ENCODE peak calls at places on chromosomes 12 and 14, in nine cellular contexts. One of them, this sample, is unnamed.

GRCh38 chr12:97560359-97560758 is 97.8 kb downstream of the RMST start:
- DNase-seq in ovary: no peak
- DNase-seq in coronary artery: no peak
- DNase-seq in HT1080: no peak
- DNase-seq in stimulated activated naive CD8-positive, alpha-beta T cell treated with anti-CD3 and anti-CD28 coated beads, Interleukin-15, amount 100 ng/mL, for 72 hours: no peak
- DNase-seq in NCI-H345: no peak
- DNase-seq in naive thymus-derived CD4-positive, alpha-beta T cell: no peak
- DNase-seq in naive thymus-derived CD8-positive, alpha-beta T cell: no peak
- DNase-seq in SHP77: no peak
- DNase-seq in this sample: no peak

GRCh38 chr14:30464481-30464880 is 94.5 kb upstream of the G2E3 start:
- DNase-seq in NCI-H345: no peak
- DNase-seq in naive thymus-derived CD4-positive, alpha-beta T cell: no peak
- DNase-seq in coronary artery: no peak
- DNase-seq in SHP77: no peak
- DNase-seq in naive thymus-derived CD8-positive, alpha-beta T cell: no peak
- DNase-seq in HT1080: no peak
- DNase-seq in stimulated activated naive CD8-positive, alpha-beta T cell treated with anti-CD3 and anti-CD28 coated beads, Interleukin-15, amount 100 ng/mL, for 72 hours: no peak
- DNase-seq in ovary: no peak
- DNase-seq in this sample: no peak

GRCh38 chr14:28785096-28785952 is 18.7 kb downstream of the FOXG1 start:
- DNase-seq in stimulated activated naive CD8-positive, alpha-beta T cell treated with anti-CD3 and anti-CD28 coated beads, Interleukin-15, amount 100 ng/mL, for 72 hours: no peak
- DNase-seq in coronary artery: no peak
- DNase-seq in naive thymus-derived CD4-positive, alpha-beta T cell: no peak
- DNase-seq in ovary: no peak
- DNase-seq in HT1080: no peak
- DNase-seq in SHP77: no peak
- DNase-seq in naive thymus-derived CD8-positive, alpha-beta T cell: no peak
- DNase-seq in NCI-H345: no peak
- DNase-seq in this sample: no peak

GRCh38 chr12:52132754-52133161 is 53.3 kb downstream of the SMIM41 start:
- DNase-seq in SHP77: no peak
- DNase-seq in naive thymus-derived CD4-positive, alpha-beta T cell: no peak
- DNase-seq in coronary artery: no peak
- DNase-seq in NCI-H345: no peak
- DNase-seq in stimulated activated naive CD8-positive, alpha-beta T cell treated with anti-CD3 and anti-CD28 coated beads, Interleukin-15, amount 100 ng/mL, for 72 hours: no peak
- DNase-seq in naive thymus-derived CD8-positive, alpha-beta T cell: no peak
- DNase-seq in ovary: no peak
- DNase-seq in HT1080: no peak
- DNase-seq in this sample: peak

GRCh38 chr12:54759751-54760150 is 94.6 kb upstream of the MUCL1 start:
- DNase-seq in naive thymus-derived CD4-positive, alpha-beta T cell: no peak
- DNase-seq in coronary artery: no peak
- DNase-seq in ovary: no peak
- DNase-seq in HT1080: peak
- DNase-seq in stimulated activated naive CD8-positive, alpha-beta T cell treated with anti-CD3 and anti-CD28 coated beads, Interleukin-15, amount 100 ng/mL, for 72 hours: no peak
- DNase-seq in NCI-H345: peak
- DNase-seq in naive thymus-derived CD8-positive, alpha-beta T cell: no peak
- DNase-seq in SHP77: peak
- DNase-seq in this sample: no peak

GRCh38 chr12:108254030-108254429 is 85.1 kb downstream of the CMKLR1 start:
- DNase-seq in HT1080: no peak
- DNase-seq in naive thymus-derived CD8-positive, alpha-beta T cell: no peak
- DNase-seq in naive thymus-derived CD4-positive, alpha-beta T cell: no peak
- DNase-seq in stimulated activated naive CD8-positive, alpha-beta T cell treated with anti-CD3 and anti-CD28 coated beads, Interleukin-15, amount 100 ng/mL, for 72 hours: no peak
- DNase-seq in coronary artery: no peak
- DNase-seq in ovary: no peak
- DNase-seq in SHP77: no peak
- DNase-seq in NCI-H345: no peak
- DNase-seq in this sample: no peak

GRCh38 chr12:32217354-32218310 is 111.0 kb downstream of the BICD1 start:
- DNase-seq in HT1080: peak
- DNase-seq in naive thymus-derived CD8-positive, alpha-beta T cell: no peak
- DNase-seq in NCI-H345: peak
- DNase-seq in naive thymus-derived CD4-positive, alpha-beta T cell: no peak
- DNase-seq in ovary: no peak
- DNase-seq in stimulated activated naive CD8-positive, alpha-beta T cell treated with anti-CD3 and anti-CD28 coated beads, Interleukin-15, amount 100 ng/mL, for 72 hours: no peak
- DNase-seq in coronary artery: no peak
- DNase-seq in SHP77: no peak
- DNase-seq in this sample: peak

GRCh38 chr12:32031109-32031508 is 71.9 kb downstream of the RESF1 start:
- DNase-seq in stimulated activated naive CD8-positive, alpha-beta T cell treated with anti-CD3 and anti-CD28 coated beads, Interleukin-15, amount 100 ng/mL, for 72 hours: no peak
- DNase-seq in SHP77: no peak
- DNase-seq in HT1080: no peak
- DNase-seq in naive thymus-derived CD4-positive, alpha-beta T cell: no peak
- DNase-seq in NCI-H345: no peak
- DNase-seq in ovary: no peak
- DNase-seq in coronary artery: no peak
- DNase-seq in naive thymus-derived CD8-positive, alpha-beta T cell: no peak
- DNase-seq in this sample: no peak

GRCh38 chr14:50763386-50764007 is 67.5 kb downstream of the NIN start:
- DNase-seq in stimulated activated naive CD8-positive, alpha-beta T cell treated with anti-CD3 and anti-CD28 coated beads, Interleukin-15, amount 100 ng/mL, for 72 hours: no peak
- DNase-seq in NCI-H345: no peak
- DNase-seq in HT1080: no peak
- DNase-seq in coronary artery: no peak
- DNase-seq in naive thymus-derived CD4-positive, alpha-beta T cell: no peak
- DNase-seq in ovary: no peak
- DNase-seq in naive thymus-derived CD8-positive, alpha-beta T cell: no peak
- DNase-seq in SHP77: no peak
- DNase-seq in this sample: peak